ENCODE peak calls at places on chromosomes 4 and X, in ten cellular contexts. W is CD8-positive, alpha-beta T cell; K is astrocyte; L is IMR-90; H is RWPE1; A is WTC11; Z is PC-3; Q is nephron progenitor cell; Y is left lung; J is mesothelial cell of epicardium. S is an unnamed sample.

GRCh38 chr4:155748039-155748438 is 10.8 kb upstream of the GUCY1B1 start:
- DNase-seq in W (no peak), K (no peak), L (no peak), H (no peak), A (no peak), Z (no peak), Q (no peak), Y (no peak), J (no peak), S (no peak)

GRCh38 chrX:56319165-56319564 is 87.0 kb downstream of the KLF8 start:
- DNase-seq in W (no peak), K (no peak), L (no peak), H (no peak), A (no peak), Z (no peak), Q (no peak), Y (no peak), J (no peak), S (no peak)

GRCh38 chr4:2285665-2286381 is 23.9 kb upstream of the MXD4 start:
- DNase-seq in W (no peak), K (no peak), L (no peak), H (no peak), A (no peak), Z (no peak), Q (no peak), Y (peak; percentile 68), J (no peak), S (no peak)

GRCh38 chrX:65932173-65933084 is 107.5 kb downstream of the VSIG4 start:
- DNase-seq in W (no peak), K (no peak), L (no peak), H (peak; percentile 33), A (peak; percentile 13), Z (peak; percentile 86), Q (peak; percentile 2), Y (peak; percentile 66), J (no peak), S (no peak)

GRCh38 chr4:6777636-6778281 is 4.8 kb upstream of the KIAA0232 start:
- DNase-seq in W (no peak), K (no peak), L (no peak), H (no peak), A (no peak), Z (no peak), Q (no peak), Y (no peak), J (no peak), S (no peak)

GRCh38 chr4:53987761-53988171 is 76.6 kb downstream of the CHIC2 start:
- DNase-seq in W (no peak), K (peak; percentile 78), L (peak; percentile 81), H (peak; percentile 65), A (no peak), Z (peak; percentile 70), Q (no peak), Y (no peak), J (no peak), S (no peak)

GRCh38 chrX:100747090-100747489 is 15.2 kb upstream of the SYTL4 start:
- DNase-seq in W (no peak), K (no peak), L (no peak), H (no peak), A (no peak), Z (no peak), Q (no peak), Y (no peak), J (no peak), S (no peak)

GRCh38 chr4:156109943-156110925 is 156.6 kb upstream of the CTSO start:
- DNase-seq in W (no peak), K (peak; percentile 18), L (peak; percentile 8), H (peak; percentile 73), A (peak; percentile 53), Z (no peak), Q (no peak), Y (peak; percentile 43), J (no peak), S (no peak)

GRCh38 chr4:2243682-2244380 is 1.9 kb upstream of the HAUS3 start:
- DNase-seq in W (no peak), K (no peak), L (peak; percentile 18), H (no peak), A (peak; percentile 29), Z (no peak), Q (peak; percentile 61), Y (peak; percentile 69), J (no peak), S (no peak)

GRCh38 chrX:147803948-147804347 is 107.8 kb upstream of the FMR1 start:
- DNase-seq in W (no peak), K (no peak), L (no peak), H (peak; percentile 4), A (no peak), Z (peak; percentile 2), Q (no peak), Y (no peak), J (no peak), S (no peak)
- TF ChIP-seq CTCF in W (no peak), K (peak; percentile 13), L (no peak), H (no peak), A (no peak), Z (no peak), Q (peak; percentile 27), Y (peak; percentile 29), J (no peak), S (peak; percentile 51)

GRCh38 chrX:25343060-25343459 is 327.3 kb upstream of the ARX start:
- DNase-seq in W (no peak), K (no peak), L (no peak), H (no peak), A (no peak), Z (no peak), Q (no peak), Y (no peak), J (no peak), S (no peak)

GRCh38 chrX:25337841-25338240 is 322.1 kb upstream of the ARX start:
- DNase-seq in W (no peak), K (no peak), L (no peak), H (no peak), A (no peak), Z (no peak), Q (no peak), Y (no peak), J (no peak), S (no peak)
- TF ChIP-seq CTCF in W (no peak), K (no peak), L (no peak), H (no peak), A (no peak), Z (no peak), Q (no peak), Y (no peak), J (no peak), S (no peak)

GRCh38 chr4:167854881-167855280 is 237.5 kb upstream of the ANXA10 start:
- DNase-seq in W (no peak), K (no peak), L (no peak), H (no peak), A (no peak), Z (no peak), Q (no peak), Y (no peak), J (no peak), S (no peak)
- TF ChIP-seq CTCF in W (no peak), K (no peak), L (no peak), H (no peak), A (no peak), Z (no peak), Q (no peak), Y (no peak), J (no peak), S (no peak)

GRCh38 chrX:25721564-25721963 is 416.6 kb upstream of the MAGEB18 start:
- DNase-seq in W (no peak), K (no peak), L (no peak), H (no peak), A (no peak), Z (peak; percentile 3), Q (no peak), Y (no peak), J (no peak), S (no peak)
- TF ChIP-seq CTCF in W (no peak), K (peak; percentile 25), L (peak; percentile 27), H (peak; percentile 19), A (no peak), Z (no peak), Q (peak; percentile 39), Y (peak; percentile 21), J (no peak), S (peak; percentile 28)

GRCh38 chr4:34953145-34953799 is 1291.0 kb downstream of the ARAP2 start:
- DNase-seq in W (no peak), K (no peak), L (no peak), H (no peak), A (peak; percentile 62), Z (peak; percentile 74), Q (no peak), Y (no peak), J (no peak), S (no peak)
- TF ChIP-seq CTCF in W (no peak), K (no peak), L (no peak), H (no peak), A (peak; percentile 13), Z (peak; percentile 67), Q (no peak), Y (no peak), J (no peak), S (no peak)

GRCh38 chr4:140335076-140335475 is 38.4 kb upstream of the SCOC start:
- DNase-seq in W (no peak), K (peak; percentile 10), L (no peak), H (no peak), A (no peak), Z (no peak), Q (no peak), Y (no peak), J (no peak), S (no peak)

GRCh38 chr4:140331245-140331644 is 42.2 kb upstream of the SCOC start:
- DNase-seq in W (no peak), K (no peak), L (no peak), H (no peak), A (no peak), Z (no peak), Q (no peak), Y (no peak), J (no peak), S (no peak)

GRCh38 chr4:140330311-140330900 is 43.0 kb upstream of the SCOC start:
- DNase-seq in W (no peak), K (no peak), L (peak; percentile 55), H (peak; percentile 23), A (no peak), Z (peak; percentile 61), Q (no peak), Y (no peak), J (no peak), S (no peak)

GRCh38 chr4:140332734-140333133 is 40.7 kb upstream of the SCOC start:
- DNase-seq in W (no peak), K (no peak), L (peak; percentile 25), H (no peak), A (no peak), Z (no peak), Q (no peak), Y (no peak), J (no peak), S (no peak)

GRCh38 chr4:140333523-140333922 is 39.9 kb upstream of the SCOC start:
- DNase-seq in W (no peak), K (no peak), L (no peak), H (no peak), A (no peak), Z (no peak), Q (no peak), Y (no peak), J (no peak), S (no peak)
- TF ChIP-seq CTCF in W (no peak), K (no peak), L (no peak), H (no peak), A (no peak), Z (no peak), Q (no peak), Y (no peak), J (no peak), S (no peak)

S was measured in osteocyte.